ENCODE peak calls at places on chromosomes 1 and 21, in ten cellular contexts. G, W, Q, J, L, A, D, T, F and H are unnamed samples.

GRCh38 chr1:198829356-198829755 is 190.5 kb downstream of the PTPRC start:
- DNase-seq in G (no peak), W (no peak), Q (no peak), J (no peak), L (no peak), A (no peak), D (no peak), T (no peak), F (no peak), H (no peak)

GRCh38 chr21:46206163-46207005 is 22.1 kb upstream of the SPATC1L start:
- DNase-seq in G (no peak), W (no peak), Q (no peak), J (no peak), L (no peak), A (no peak), D (no peak), T (no peak), F (no peak), H (no peak)

GRCh38 chr1:162590101-162590500 is 28.6 kb downstream of the UAP1 start:
- DNase-seq in G (no peak), W (no peak), Q (no peak), J (no peak), L (no peak), A (no peak), D (no peak), T (no peak), F (no peak), H (no peak)

GRCh38 chr1:219810451-219810850 is 117.9 kb downstream of the SLC30A10 start:
- DNase-seq in G (no peak), W (no peak), Q (no peak), J (no peak), L (no peak), A (no peak), D (peak; percentile 31), T (no peak), F (no peak), H (no peak)

GRCh38 chr1:209213989-209214388 is 369.5 kb upstream of the CAMK1G start:
- DNase-seq in G (no peak), W (no peak), Q (no peak), J (no peak), L (no peak), A (no peak), D (no peak), T (no peak), F (no peak), H (no peak)

GRCh38 chr1:228185641-228185965 is 20.0 kb downstream of the IBA57 start:
- DNase-seq in G (no peak), W (no peak), Q (no peak), J (no peak), L (no peak), A (peak; percentile 50), D (no peak), T (no peak), F (no peak), H (no peak)

GRCh38 chr1:2589331-2590232 is 3.0 kb downstream of the PRXL2B start:
- DNase-seq in G (no peak), W (no peak), Q (no peak), J (no peak), L (no peak), A (no peak), D (no peak), T (no peak), F (no peak), H (no peak)

GRCh38 chr1:157085416-157085815 is 14.2 kb downstream of the ETV3L start:
- DNase-seq in G (no peak), W (no peak), Q (peak; percentile 45), J (no peak), L (no peak), A (no peak), D (no peak), T (no peak), F (no peak), H (no peak)